ENCODE peak calls at places on chromosome 11, in ten cellular contexts. N is nephron progenitor cell, W is lower lobe of right lung, F is ascending aorta, Q is GM06990, X is D721Med, E is fibroblast of mammary gland, O is sigmoid colon, J is BE2C, A is mammary epithelial cell. K is an unnamed sample.

GRCh38 chr11:69834811-69835800 is 15.9 kb upstream of the FGF3 start:
- DNase-seq in X (no peak), W (no peak), N (no peak), J (no peak), F (peak; percentile 49), A (no peak), Q (no peak), E (no peak), O (peak; percentile 36), K (no peak)

GRCh38 chr11:2890466-2891241 is 5.1 kb upstream of the CDKN1C start:
- DNase-seq in J (no peak), E (peak; percentile 56), O (peak; percentile 91), N (no peak), F (no peak), W (peak; percentile 81), Q (no peak), A (no peak), X (no peak), K (no peak)

GRCh38 chr11:117300301-117300700 is 9.2 kb downstream of the BACE1-AS start:
- DNase-seq in W (no peak), F (peak; percentile 68), A (no peak), E (peak; percentile 15), N (peak; percentile 56), J (peak; percentile 20), Q (peak; percentile 32), O (peak; percentile 69), X (no peak), K (no peak)

GRCh38 chr11:611001-611996 is 4.5 kb downstream of the IRF7 start:
- DNase-seq in A (no peak), W (no peak), Q (no peak), N (no peak), X (no peak), E (no peak), J (no peak), F (no peak), O (no peak), K (no peak)

GRCh38 chr11:126992804-126993111 is 7.8 kb downstream of the KIRREL3 start:
- DNase-seq in J (no peak), W (no peak), A (peak; percentile 50), E (peak; percentile 82), X (no peak), N (no peak), F (no peak), Q (no peak), O (no peak), K (no peak)

GRCh38 chr11:83693279-83693992 is 407.3 kb upstream of the CCDC90B start:
- DNase-seq in E (no peak), F (no peak), N (no peak), X (no peak), A (no peak), W (no peak), Q (no peak), J (no peak), O (no peak), K (no peak)

GRCh38 chr11:60767388-60767811 is 10.7 kb downstream of the MS4A15 start:
- DNase-seq in Q (no peak), W (no peak), O (no peak), N (peak; percentile 55), F (no peak), J (peak; percentile 18), A (no peak), X (no peak), E (no peak), K (peak; percentile 34)

GRCh38 chr11:12069053-12069676 is 41.2 kb upstream of the MICAL2 start:
- DNase-seq in X (no peak), J (no peak), E (no peak), N (no peak), F (peak; percentile 60), O (peak; percentile 56), Q (no peak), A (no peak), W (no peak), K (no peak)

GRCh38 chr11:113907155-113907554 is 2.6 kb downstream of the HTR3B start:
- DNase-seq in F (no peak), O (no peak), A (no peak), X (no peak), N (no peak), J (no peak), E (no peak), W (no peak), Q (no peak), K (no peak)

GRCh38 chr11:3159296-3160190 is 5.6 kb downstream of the OSBPL5 start:
- DNase-seq in Q (no peak), W (peak; percentile 76), J (peak; percentile 65), O (peak; percentile 93), E (peak; percentile 29), A (no peak), F (no peak), N (no peak), X (no peak), K (no peak)

DNA sequence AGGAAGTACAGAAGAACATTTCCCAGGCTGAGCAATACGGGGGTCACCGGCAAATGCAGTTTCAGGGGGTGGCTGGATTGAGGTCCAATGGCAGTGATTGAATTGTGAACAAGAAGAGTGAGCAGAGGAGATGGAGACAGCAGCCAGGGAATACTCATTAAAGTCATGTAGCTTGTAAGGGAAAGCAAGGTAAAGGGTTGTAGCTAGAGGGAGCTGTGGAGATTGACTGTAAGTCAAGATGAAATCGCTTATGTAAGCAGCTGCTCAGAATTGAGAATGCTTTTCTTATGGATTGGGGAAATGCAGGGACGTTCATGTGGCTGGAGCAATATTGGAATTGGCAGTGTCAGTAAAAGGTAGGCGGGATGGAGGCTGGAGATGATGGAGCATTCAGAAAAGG is 111.4 kb upstream of the TBCEL start:
- DNase-seq in X (no peak), O (no peak), F (no peak), E (peak; percentile 57), N (no peak), W (no peak), A (peak; percentile 21), Q (no peak), J (no peak), K (no peak)
- TF ChIP-seq CTCF in X (peak; percentile 54), O (no peak), F (no peak), E (peak; percentile 47), N (no peak), W (peak; percentile 27), A (peak; percentile 62), Q (peak; percentile 66), J (peak; percentile 64), K (no peak)

GRCh38 chr11:120527111-120527748 is 15.7 kb downstream of the GRIK4 start:
- DNase-seq in O (no peak), A (no peak), N (peak; percentile 52), X (no peak), F (no peak), Q (no peak), J (peak; percentile 87), W (no peak), E (peak; percentile 19), K (no peak)
- TF ChIP-seq CTCF in O (no peak), A (no peak), N (peak; percentile 27), X (no peak), F (no peak), Q (no peak), J (peak; percentile 59), W (no peak), E (no peak), K (no peak)

GRCh38 chr11:112554586-112554985 is 293.9 kb upstream of the PLET1 start:
- DNase-seq in E (no peak), N (no peak), W (no peak), F (no peak), Q (no peak), A (no peak), X (no peak), J (no peak), O (no peak), K (no peak)

GRCh38 chr11:112558691-112559090 is 298.0 kb upstream of the PLET1 start:
- DNase-seq in Q (no peak), O (no peak), J (no peak), X (no peak), F (no peak), E (peak; percentile 22), A (no peak), N (no peak), W (no peak), K (no peak)

GRCh38 chr11:112548641-112549040 is 288.0 kb upstream of the PLET1 start:
- DNase-seq in W (no peak), E (no peak), O (no peak), Q (no peak), F (no peak), X (no peak), N (no peak), A (peak; percentile 62), J (no peak), K (no peak)

GRCh38 chr11:112555491-112556364 is 295.1 kb upstream of the PLET1 start:
- DNase-seq in W (peak; percentile 65), Q (peak; percentile 30), F (peak; percentile 75), N (peak; percentile 79), A (peak; percentile 9), O (peak; percentile 71), J (peak; percentile 74), X (no peak), E (peak; percentile 28), K (peak; percentile 89)

DNA sequence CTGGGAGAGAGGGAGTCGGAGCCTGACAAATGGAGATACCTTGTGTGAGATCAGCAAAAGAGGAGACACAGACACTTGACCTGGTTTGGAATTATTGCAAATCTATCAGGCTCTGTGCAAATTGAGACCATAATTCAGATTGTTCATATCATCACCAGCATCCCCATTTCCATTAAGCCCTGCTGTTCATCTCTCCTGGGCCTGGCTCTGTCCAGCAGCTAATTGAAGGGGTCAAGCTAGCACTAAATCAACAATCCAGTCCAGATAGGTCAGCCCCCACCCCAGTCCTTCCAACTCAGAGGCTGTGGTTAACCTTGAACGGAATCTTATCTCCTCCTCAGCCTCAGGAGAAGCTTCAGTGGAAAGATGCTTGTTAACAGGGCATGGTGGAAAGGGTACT is 292.7 kb upstream of the PLET1 start:
- DNase-seq in F (no peak), A (no peak), J (no peak), X (no peak), O (no peak), N (no peak), E (no peak), W (no peak), Q (no peak), K (no peak)
- TF ChIP-seq CTCF in F (no peak), A (no peak), J (no peak), X (no peak), O (no peak), N (no peak), E (no peak), W (no peak), Q (no peak), K (no peak)

GRCh38 chr11:15897211-15897960 is 459.0 kb downstream of the SOX6 start:
- DNase-seq in A (peak; percentile 27), E (peak; percentile 1), F (no peak), W (no peak), J (no peak), X (no peak), Q (no peak), N (no peak), O (no peak), K (no peak)

GRCh38 chr11:15903246-15903645 is 453.1 kb downstream of the SOX6 start:
- DNase-seq in O (no peak), N (no peak), E (no peak), F (no peak), J (peak; percentile 22), A (peak; percentile 24), Q (no peak), X (no peak), W (no peak), K (no peak)

GRCh38 chr11:15905334-15905733 is 451.0 kb downstream of the SOX6 start:
- DNase-seq in O (no peak), J (no peak), E (no peak), Q (no peak), N (no peak), X (no peak), A (no peak), F (no peak), W (no peak), K (no peak)

GRCh38 chr11:15901790-15902189 is 454.6 kb downstream of the SOX6 start:
- DNase-seq in F (no peak), N (no peak), O (no peak), W (no peak), Q (no peak), A (no peak), J (no peak), X (no peak), E (no peak), K (no peak)

GRCh38 chr11:15901046-15901445 is 455.3 kb downstream of the SOX6 start:
- DNase-seq in W (no peak), Q (no peak), F (no peak), X (no peak), O (no peak), E (no peak), N (peak; percentile 19), J (no peak), A (no peak), K (no peak)
- TF ChIP-seq CTCF in W (peak; percentile 24), Q (no peak), F (no peak), X (no peak), O (no peak), E (no peak), N (no peak), J (no peak), A (no peak), K (no peak)